ENCODE peak calls at places on chromosomes 1 and 21, in eight cellular contexts. E is dorsolateral prefrontal cortex, J is AG04449, B is keratinocyte, I is esophagus squamous epithelium, K is brain microvascular endothelial cell, F is HepG2, Y is tibial nerve. X is an unnamed sample.

GRCh38 chr1:60989745-60990718 is 92.3 kb upstream of the NFIA start:
- DNase-seq in E (no peak), J (peak; percentile 61), B (no peak), I (no peak), K (peak; percentile 88), F (no peak), Y (no peak), X (no peak)

GRCh38 chr1:232226197-232226681 is 403.7 kb downstream of the SIPA1L2 start:
- DNase-seq in E (no peak), J (peak; percentile 21), B (peak; percentile 36), I (no peak), K (peak; percentile 48), F (no peak), Y (no peak), X (no peak)

GRCh38 chr1:10045480-10046355 is 13.0 kb downstream of the UBE4B start:
- DNase-seq in E (no peak), J (no peak), B (no peak), I (no peak), K (peak; percentile 8), F (no peak), Y (no peak), X (peak; percentile 95)

GRCh38 chr21:31498985-31499384 is 154.9 kb upstream of the TIAM1 start:
- DNase-seq in E (no peak), J (no peak), B (no peak), I (no peak), K (no peak), F (no peak), Y (no peak), X (no peak)

GRCh38 chr1:75953461-75953860 is 21.3 kb upstream of the ASB17 start:
- DNase-seq in E (no peak), J (no peak), B (no peak), I (no peak), K (no peak), F (peak; percentile 21), Y (no peak), X (no peak)

GRCh38 chr1:54581621-54582035 is 33.6 kb downstream of the ACOT11 start:
- DNase-seq in E (peak; percentile 81), J (peak; percentile 14), B (peak; percentile 76), I (peak; percentile 22), K (peak; percentile 11), F (peak; percentile 47), Y (peak; percentile 76), X (peak; percentile 97)

GRCh38 chr21:34952701-34953100 is 96.4 kb downstream of the RUNX1 start:
- DNase-seq in E (no peak), J (no peak), B (no peak), I (no peak), K (no peak), F (no peak), Y (no peak), X (no peak)

GRCh38 chr1:7008975-7009740 is 223.9 kb downstream of the CAMTA1 start:
- DNase-seq in E (no peak), J (no peak), B (no peak), I (no peak), K (no peak), F (no peak), Y (no peak), X (no peak)

GRCh38 chr21:16588433-16588860 is 858.7 kb downstream of the USP25 start:
- DNase-seq in E (peak; percentile 95), J (peak; percentile 49), B (peak; percentile 25), I (no peak), K (peak; percentile 90), F (no peak), Y (peak; percentile 56), X (no peak)

GRCh38 chr1:12595839-12596821 is 21.9 kb downstream of the DHRS3 start:
- DNase-seq in E (peak; percentile 70), J (peak; percentile 95), B (no peak), I (no peak), K (peak; percentile 99), F (no peak), Y (peak; percentile 78), X (peak; percentile 62)

GRCh38 chr21:34517491-34518245 is 5.7 kb upstream of the KCNE1 start:
- DNase-seq in E (no peak), J (no peak), B (no peak), I (no peak), K (no peak), F (peak; percentile 44), Y (no peak), X (no peak)

GRCh38 chr1:111989531-111990025 is at the start of gene KCND3:
- DNase-seq in E (no peak), J (no peak), B (no peak), I (no peak), K (no peak), F (no peak), Y (no peak), X (no peak)

DNA sequence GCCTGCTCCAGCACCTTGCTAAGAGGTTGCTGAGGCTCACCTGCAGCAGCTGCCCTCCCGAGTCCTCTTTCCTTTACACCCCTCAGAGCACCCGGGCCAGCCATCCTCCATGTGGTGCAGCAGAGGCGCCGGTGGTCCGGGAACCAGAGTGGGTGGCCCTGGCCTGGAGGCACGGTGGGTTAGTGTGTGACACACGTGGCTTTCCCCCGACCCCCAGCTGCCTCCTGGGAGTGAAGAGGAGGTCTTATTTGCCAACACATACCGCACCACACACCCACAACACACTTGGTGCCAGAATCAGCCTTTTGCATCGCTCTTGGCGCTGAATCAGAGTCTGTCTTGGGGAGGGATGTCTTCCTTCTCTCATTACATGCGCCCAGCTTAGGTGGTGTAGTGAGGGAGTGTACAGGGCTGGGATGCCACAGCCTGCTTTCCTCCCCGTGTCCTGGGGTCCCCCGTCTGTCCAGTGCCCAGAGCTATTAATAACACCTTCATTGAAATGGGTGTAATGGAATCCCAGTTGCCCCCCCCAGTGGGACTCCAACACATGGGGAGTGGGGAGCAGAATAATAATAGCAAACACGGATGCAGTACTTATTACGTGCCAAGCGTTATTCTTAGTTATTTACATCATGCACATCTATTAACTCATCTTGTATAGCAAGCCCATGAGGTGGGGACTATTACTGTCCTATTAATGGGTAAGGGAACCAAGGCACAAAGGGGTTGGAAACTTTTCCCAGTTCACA is 38.2 kb downstream of the MAPKAPK2 start:
- DNase-seq in E (no peak), J (no peak), B (no peak), I (no peak), K (no peak), F (no peak), Y (no peak), X (no peak)
- H3K4me3 ChIP-seq in E (no peak overlapping the region), J (no peak overlapping the region), B (no peak overlapping the region), I (no peak overlapping the region), K (no peak overlapping the region), F (no peak overlapping the region), Y (no peak overlapping the region), X (no peak overlapping the region)

GRCh38 chr1:1058088-1058905 is 15.8 kb downstream of the RNF223 start:
- DNase-seq in E (no peak), J (no peak), B (no peak), I (no peak), K (no peak), F (peak; percentile 82), Y (no peak), X (no peak)

GRCh38 chr1:1059494-1060280 is 14.4 kb downstream of the RNF223 start:
- DNase-seq in E (peak; percentile 82), J (no peak), B (no peak), I (no peak), K (peak; percentile 58), F (peak; percentile 66), Y (peak; percentile 82), X (no peak)

GRCh38 chr1:1061682-1062363 is 12.3 kb downstream of the RNF223 start:
- DNase-seq in E (no peak), J (no peak), B (no peak), I (no peak), K (no peak), F (no peak), Y (no peak), X (no peak)

GRCh38 chr1:1060281-1061000 is 13.7 kb downstream of the RNF223 start:
- DNase-seq in E (no peak), J (no peak), B (no peak), I (no peak), K (no peak), F (no peak), Y (no peak), X (no peak)

DNA sequence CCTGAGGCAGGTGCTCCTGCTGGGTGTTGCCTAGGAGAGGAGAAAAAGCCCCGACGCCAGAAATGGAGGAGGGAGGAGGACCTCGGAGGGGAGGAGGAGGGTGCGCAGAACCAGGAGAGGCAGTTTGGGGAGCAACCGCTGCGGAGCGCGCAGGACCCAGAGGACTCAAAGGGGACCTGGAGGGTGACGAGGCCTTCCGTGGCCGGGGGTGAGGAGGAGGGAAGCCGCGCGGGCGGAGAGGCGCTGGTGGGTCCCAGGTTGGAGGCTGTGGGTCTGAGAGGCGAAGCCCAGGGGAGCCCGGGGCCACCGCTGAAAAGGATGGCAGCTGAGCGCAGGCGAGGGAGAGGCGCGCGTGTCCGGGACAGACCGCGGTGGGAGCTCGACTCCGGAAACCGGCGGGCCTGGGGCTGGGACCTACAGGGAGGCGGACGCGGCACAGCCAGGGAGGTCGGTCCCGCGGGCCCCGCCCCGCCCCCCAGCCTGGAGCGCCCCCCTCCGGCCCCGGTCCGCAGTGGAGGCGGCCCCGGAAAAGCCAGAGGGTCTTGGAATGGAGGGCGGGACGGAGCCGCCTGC is 15.1 kb downstream of the RNF223 start:
- DNase-seq in E (no peak), J (no peak), B (no peak), I (no peak), K (no peak), F (no peak), Y (no peak), X (no peak)
- TF ChIP-seq CTCF in E (no peak), J (peak; percentile 33), B (no peak), I (no peak), K (peak; percentile 23), F (peak; percentile 54), Y (no peak), X (peak; percentile 45)

DNA sequence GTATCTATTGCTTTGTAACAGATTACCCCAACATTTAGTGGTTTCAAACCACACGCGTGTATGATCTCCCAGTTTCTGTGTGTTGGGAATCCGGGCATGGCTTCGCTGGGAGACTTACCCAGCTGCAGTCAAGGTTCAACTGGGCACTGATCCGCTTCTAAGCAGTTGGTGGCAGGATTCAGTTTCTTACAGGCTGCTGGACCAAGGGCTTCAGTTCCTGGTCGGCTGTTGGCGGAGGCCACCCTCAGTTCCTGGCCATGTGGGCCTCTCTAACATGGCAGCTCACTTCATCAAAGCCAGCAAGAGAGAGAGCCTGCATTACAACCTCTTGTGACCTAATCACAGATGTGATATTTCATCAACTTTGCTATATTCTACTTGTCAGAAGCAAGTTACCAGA is 53.8 kb upstream of the NEK2 start:
- DNase-seq in E (no peak), J (no peak), B (no peak), I (no peak), K (no peak), F (no peak), Y (no peak), X (no peak)
- H3K4me3 ChIP-seq in E (no peak overlapping the region), J (no peak overlapping the region), B (no peak overlapping the region), I (no peak overlapping the region), K (no peak overlapping the region), F (no peak overlapping the region), Y (no peak overlapping the region), X (no peak overlapping the region)

DNA sequence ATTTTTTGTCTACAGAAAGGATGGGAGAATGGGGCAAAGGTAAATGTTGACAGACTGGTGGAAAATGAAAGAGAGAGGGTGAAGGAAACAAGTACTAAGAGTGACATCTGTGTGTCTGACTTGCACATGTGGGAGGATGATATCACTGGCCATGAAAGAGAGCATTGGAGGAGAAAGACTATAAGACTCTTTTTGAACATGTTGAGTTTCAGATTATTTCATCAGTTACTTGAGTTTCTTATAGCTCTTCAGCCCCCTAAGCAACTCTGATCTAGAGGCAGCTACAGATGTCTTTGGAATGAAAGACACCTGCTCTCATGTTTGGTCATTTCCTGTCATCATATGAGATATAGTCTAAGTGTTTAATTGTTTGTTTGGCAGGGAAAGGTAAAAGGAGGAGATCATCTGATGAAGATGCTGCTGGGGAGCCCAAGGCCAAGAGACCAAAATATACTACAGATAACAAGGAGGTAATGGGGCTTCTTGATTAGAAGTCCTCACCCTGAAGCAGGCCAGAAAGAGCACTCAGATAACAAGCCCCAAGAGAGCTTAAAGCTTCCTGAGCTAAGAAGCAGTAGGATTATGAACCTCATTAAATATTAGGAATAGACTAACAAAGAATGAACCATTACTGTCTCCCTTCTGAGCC is 4.5 kb downstream of the POLR3C start:
- DNase-seq in E (no peak), J (no peak), B (no peak), I (no peak), K (no peak), F (no peak), Y (no peak), X (no peak)
- TF ChIP-seq CTCF in E (no peak), J (no peak), B (no peak), I (no peak), K (no peak), F (no peak), Y (no peak), X (no peak)